ENCODE peak calls at places on chromosome 7, in six cellular contexts. E is heart right ventricle; M is CD4-positive, alpha-beta memory T cell; C is right lobe of liver; Z is HCT116; Q is tibial artery. P is an unnamed sample.
A peak's percentile ranks its signal among the peaks of the same experiment; 100 is the strongest.

GRCh38 chr7:99824091-99824490 is 3.7 kb upstream of the CYP3A43 start:
- DNase-seq in E (no peak), M (no peak), C (no peak), Z (no peak), Q (no peak), P (no peak)

GRCh38 chr7:28037220-28038010 is 143.2 kb downstream of the JAZF1 start:
- DNase-seq in E (no peak), M (no peak), C (no peak), Z (peak; percentile 97), Q (no peak), P (no peak)

GRCh38 chr7:34158311-34158710 is 253.0 kb downstream of the BMPER start:
- DNase-seq in E (peak; percentile 36), M (no peak), C (peak; percentile 57), Z (no peak), Q (peak; percentile 64), P (no peak)

GRCh38 chr7:50660040-50660829 is 95.0 kb upstream of the DDC start:
- DNase-seq in E (no peak), M (peak; percentile 56), C (no peak), Z (no peak), Q (no peak), P (no peak)

GRCh38 chr7:107180378-107180777 is 11.6 kb downstream of the HBP1 start:
- DNase-seq in E (no peak), M (no peak), C (peak; percentile 35), Z (peak; percentile 64), Q (no peak), P (no peak)

GRCh38 chr7:76086070-76086469 is 38.2 kb downstream of the MDH2 start:
- DNase-seq in E (no peak), M (no peak), C (no peak), Z (no peak), Q (no peak), P (no peak)

GRCh38 chr7:79461660-79462059 is 8.2 kb upstream of the MAGI2 start:
- DNase-seq in E (no peak), M (no peak), C (no peak), Z (no peak), Q (no peak), P (no peak)

GRCh38 chr7:124338861-124339260 is 306.0 kb upstream of the TMEM229A start:
- DNase-seq in E (no peak), M (no peak), C (no peak), Z (no peak), Q (no peak), P (no peak)

GRCh38 chr7:24441331-24442059 is 131.8 kb upstream of the PALS2 start:
- DNase-seq in E (no peak), M (no peak), C (no peak), Z (no peak), Q (no peak), P (no peak)

GRCh38 chr7:96349572-96349971 is 27.7 kb upstream of the SLC25A13 start:
- DNase-seq in E (no peak), M (no peak), C (no peak), Z (no peak), Q (peak; percentile 29), P (no peak)

GRCh38 chr7:26191974-26192479 is 8.5 kb downstream of the HNRNPA2B1 start:
- DNase-seq in E (no peak), M (no peak), C (no peak), Z (no peak), Q (no peak), P (no peak)

GRCh38 chr7:17078298-17078697 is 196.5 kb upstream of the AGR3 start:
- DNase-seq in E (no peak), M (no peak), C (no peak), Z (no peak), Q (no peak), P (no peak)
- H3K4me3 ChIP-seq in E (no peak overlapping the region), M (no peak overlapping the region), C (no peak overlapping the region), Z (no peak overlapping the region), Q (no peak overlapping the region), P (no peak overlapping the region)

DNA sequence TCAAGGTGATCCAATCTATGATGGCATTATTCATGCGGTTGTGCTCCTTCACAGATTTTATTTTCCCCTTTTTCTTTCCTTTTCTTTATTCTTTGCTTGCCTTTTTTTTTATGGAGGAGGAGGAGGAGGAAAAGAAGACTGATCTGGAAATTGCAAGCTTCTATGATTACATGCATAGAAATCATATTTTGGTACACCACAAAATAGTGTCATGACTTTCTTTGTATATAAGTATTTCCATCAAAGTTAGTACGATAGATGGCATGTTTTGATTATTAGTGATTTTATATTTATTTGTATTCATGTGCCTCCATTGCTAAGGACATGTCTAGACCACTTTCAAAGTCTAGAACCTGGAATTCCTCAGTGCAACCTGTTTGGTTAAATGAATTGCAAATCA is 212.8 kb downstream of the CHRM2 start:
- DNase-seq in E (no peak), M (no peak), C (no peak), Z (no peak), Q (no peak), P (no peak)
- H3K27ac ChIP-seq in E (peak overlapping the region; percentile 49), M (no peak overlapping the region), C (no peak overlapping the region), Z (no peak overlapping the region), Q (no peak overlapping the region), P (no peak overlapping the region)

GRCh38 chr7:17236161-17236560 is 62.3 kb upstream of the AHR start:
- DNase-seq in E (no peak), M (no peak), C (no peak), Z (no peak), Q (no peak), P (no peak)
- H3K4me1 ChIP-seq in E (peaks cover 27% of the 10 kb centered on the region), M (peaks cover 34% of the 10 kb centered on the region), C (no peaks in the 10 kb centered on the region), Z (peaks cover 21% of the 10 kb centered on the region), Q (no peaks in the 10 kb centered on the region), P (no peaks in the 10 kb centered on the region)

GRCh38 chr7:139700505-139701235 is 77.1 kb downstream of the HIPK2 start:
- DNase-seq in E (no peak), M (no peak), C (no peak), Z (no peak), Q (no peak), P (no peak)

GRCh38 chr7:139701908-139702307 is 75.9 kb downstream of the HIPK2 start:
- DNase-seq in E (no peak), M (no peak), C (no peak), Z (no peak), Q (no peak), P (no peak)

GRCh38 chr7:139698879-139699278 is 78.9 kb downstream of the HIPK2 start:
- DNase-seq in E (no peak), M (no peak), C (no peak), Z (no peak), Q (no peak), P (no peak)

GRCh38 chr7:139698278-139698677 is 79.5 kb downstream of the HIPK2 start:
- DNase-seq in E (no peak), M (no peak), C (no peak), Z (no peak), Q (no peak), P (no peak)

GRCh38 chr7:139699640-139700504 is 77.9 kb downstream of the HIPK2 start:
- DNase-seq in E (no peak), M (no peak), C (no peak), Z (no peak), Q (no peak), P (no peak)
- H3K4me3 ChIP-seq in E (no peak overlapping the region), M (no peak overlapping the region), C (no peak overlapping the region), Z (no peak overlapping the region), Q (no peak overlapping the region), P (no peak overlapping the region)

GRCh38 chr7:18724311-18724710 is 228.8 kb downstream of the HDAC9 start:
- DNase-seq in E (no peak), M (no peak), C (no peak), Z (no peak), Q (no peak), P (no peak)

GRCh38 chr7:18727094-18727870 is 231.7 kb downstream of the HDAC9 start:
- DNase-seq in E (no peak), M (no peak), C (no peak), Z (no peak), Q (no peak), P (peak; percentile 39)
- H3K27ac ChIP-seq in E (no peak overlapping the region), M (no peak overlapping the region), C (no peak overlapping the region), Z (no peak overlapping the region), Q (no peak overlapping the region), P (no peak overlapping the region)

DNA sequence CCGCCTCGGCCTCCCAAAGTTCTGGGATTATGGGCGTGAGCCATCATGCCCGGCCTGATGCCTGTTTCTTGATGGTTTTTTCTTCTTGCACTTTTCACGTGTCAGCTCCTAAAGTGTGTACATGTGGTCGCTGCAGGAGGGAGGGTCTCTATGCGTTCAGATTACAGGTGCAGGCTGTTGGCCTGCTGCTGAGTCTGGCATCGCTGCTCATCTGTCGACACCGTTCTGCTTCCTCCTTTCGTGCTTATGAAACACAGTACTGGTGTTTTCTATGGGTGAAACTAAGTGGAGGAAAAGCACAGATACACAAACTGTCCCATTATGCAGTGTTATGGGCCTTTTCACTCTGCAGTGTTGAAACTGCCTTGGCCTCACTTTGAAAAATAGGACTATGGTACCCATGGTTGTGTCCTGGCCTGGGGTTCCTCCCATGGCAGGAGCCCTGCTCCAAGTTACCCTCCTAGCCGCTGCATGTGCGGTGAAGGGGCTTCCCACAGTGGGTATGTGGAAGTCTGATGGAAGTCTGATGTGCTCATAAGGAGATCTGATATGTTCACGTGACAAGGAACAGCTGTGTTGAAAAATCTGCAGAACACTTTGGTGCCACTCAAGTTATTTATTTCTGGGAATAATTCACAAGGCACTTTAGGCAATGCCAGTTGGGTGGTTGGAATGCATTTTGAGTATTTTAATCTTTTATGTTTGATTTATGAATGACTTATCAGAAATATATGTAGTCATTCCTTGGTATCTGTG is 23.6 kb downstream of the OGDH start:
- DNase-seq in E (no peak), M (no peak), C (no peak), Z (no peak), Q (no peak), P (no peak)
- H3K4me1 ChIP-seq in E (peaks cover 75% of the 10 kb centered on the region), M (peaks cover 89% of the 10 kb centered on the region), C (peaks cover 13% of the 10 kb centered on the region), Z (peaks cover 6% of the 10 kb centered on the region), Q (no peaks in the 10 kb centered on the region), P (peaks cover 57% of the 10 kb centered on the region)

GRCh38 chr7:94064541-94065191 is 60.5 kb upstream of the BET1 start:
- DNase-seq in E (no peak), M (peak; percentile 3), C (no peak), Z (no peak), Q (no peak), P (no peak)

GRCh38 chr7:94067506-94067905 is 63.4 kb upstream of the BET1 start:
- DNase-seq in E (no peak), M (no peak), C (no peak), Z (no peak), Q (no peak), P (no peak)

GRCh38 chr7:94067047-94067446 is 62.9 kb upstream of the BET1 start:
- DNase-seq in E (no peak), M (no peak), C (no peak), Z (no peak), Q (no peak), P (no peak)

GRCh38 chr7:94069154-94069739 is 65.1 kb upstream of the BET1 start:
- DNase-seq in E (no peak), M (no peak), C (no peak), Z (no peak), Q (no peak), P (no peak)
- H3K4me3 ChIP-seq in E (no peak overlapping the region), M (no peak overlapping the region), C (no peak overlapping the region), Z (no peak overlapping the region), Q (no peak overlapping the region), P (no peak overlapping the region)

GRCh38 chr7:6162650-6163366 is 109.6 kb downstream of the CYTH3 start:
- DNase-seq in E (no peak), M (no peak), C (no peak), Z (no peak), Q (no peak), P (no peak)
- H3K27ac ChIP-seq in E (peak overlapping the region; percentile 82), M (no peak overlapping the region), C (no peak overlapping the region), Z (no peak overlapping the region), Q (peak overlapping the region; percentile 86), P (peak overlapping the region; percentile 84)

GRCh38 chr7:148700693-148701092 is 2.0 kb downstream of the CUL1 start:
- DNase-seq in E (peak; percentile 17), M (peak; percentile 41), C (peak; percentile 30), Z (no peak), Q (no peak), P (no peak)
- H3K4me1 ChIP-seq in E (peaks cover 71% of the 10 kb centered on the region), M (peaks cover 66% of the 10 kb centered on the region), C (peaks cover 31% of the 10 kb centered on the region), Z (peaks cover 18% of the 10 kb centered on the region), Q (no peaks in the 10 kb centered on the region), P (peaks cover 13% of the 10 kb centered on the region)